ENCODE peak calls at places on chromosomes 11 and 22, in ten cellular contexts. One of them, this sample, is unnamed.

GRCh38 chr11:95519912-95520311 is 269.7 kb downstream of the FAM76B start:
- DNase-seq in T-helper 9 cell: no peak
- DNase-seq in head of caudate nucleus: no peak
- DNase-seq in vagina: no peak
- DNase-seq in stimulated activated CD4-positive, alpha-beta T cell treated with anti-CD3 and anti-CD28 coated beads, Interleukin-1b, Interleukin-23, amount 100 ng/mL, for 4 hours: no peak
- DNase-seq in astrocyte of the spinal cord: no peak
- DNase-seq in CD8-positive, alpha-beta T cell: no peak
- DNase-seq in activated T-helper 1 cell treated with anti-CD3 and anti-CD28 coated beads, Interleukin-12 subunit alpha, Interleukin-12 subunit beta, Interleukin-2, Interleukin-4 antibody, amounts not matched to agents 30 ng/mL and 10 ng/mL and 1 ng/mL, durations not matched to agents 14 hours and 24 hours and 36 hours: no peak
- DNase-seq in non-pigmented ciliary epithelial cell: no peak
- DNase-seq in effector memory CD8-positive, alpha-beta T cell: no peak
- DNase-seq in this sample: no peak

GRCh38 chr11:108048269-108048668 is 39.6 kb downstream of the CUL5 start:
- DNase-seq in T-helper 9 cell: no peak
- DNase-seq in astrocyte of the spinal cord: no peak
- DNase-seq in CD8-positive, alpha-beta T cell: no peak
- DNase-seq in non-pigmented ciliary epithelial cell: no peak
- DNase-seq in stimulated activated CD4-positive, alpha-beta T cell treated with anti-CD3 and anti-CD28 coated beads, Interleukin-1b, Interleukin-23, amount 100 ng/mL, for 4 hours: no peak
- DNase-seq in activated T-helper 1 cell treated with anti-CD3 and anti-CD28 coated beads, Interleukin-12 subunit alpha, Interleukin-12 subunit beta, Interleukin-2, Interleukin-4 antibody, amounts not matched to agents 30 ng/mL and 10 ng/mL and 1 ng/mL, durations not matched to agents 14 hours and 24 hours and 36 hours: no peak
- DNase-seq in effector memory CD8-positive, alpha-beta T cell: no peak
- DNase-seq in head of caudate nucleus: no peak
- DNase-seq in vagina: no peak
- DNase-seq in this sample: no peak

GRCh38 chr11:11555228-11555627 is 66.6 kb downstream of the GALNT18 start:
- DNase-seq in stimulated activated CD4-positive, alpha-beta T cell treated with anti-CD3 and anti-CD28 coated beads, Interleukin-1b, Interleukin-23, amount 100 ng/mL, for 4 hours: no peak
- DNase-seq in CD8-positive, alpha-beta T cell: no peak
- DNase-seq in vagina: no peak
- DNase-seq in non-pigmented ciliary epithelial cell: no peak
- DNase-seq in T-helper 9 cell: no peak
- DNase-seq in astrocyte of the spinal cord: no peak
- DNase-seq in head of caudate nucleus: no peak
- DNase-seq in effector memory CD8-positive, alpha-beta T cell: no peak
- DNase-seq in activated T-helper 1 cell treated with anti-CD3 and anti-CD28 coated beads, Interleukin-12 subunit alpha, Interleukin-12 subunit beta, Interleukin-2, Interleukin-4 antibody, amounts not matched to agents 30 ng/mL and 10 ng/mL and 1 ng/mL, durations not matched to agents 14 hours and 24 hours and 36 hours: no peak
- DNase-seq in this sample: peak

GRCh38 chr22:25748704-25749103 is 6.7 kb downstream of the MYO18B start:
- DNase-seq in head of caudate nucleus: no peak
- DNase-seq in CD8-positive, alpha-beta T cell: no peak
- DNase-seq in stimulated activated CD4-positive, alpha-beta T cell treated with anti-CD3 and anti-CD28 coated beads, Interleukin-1b, Interleukin-23, amount 100 ng/mL, for 4 hours: no peak
- DNase-seq in activated T-helper 1 cell treated with anti-CD3 and anti-CD28 coated beads, Interleukin-12 subunit alpha, Interleukin-12 subunit beta, Interleukin-2, Interleukin-4 antibody, amounts not matched to agents 30 ng/mL and 10 ng/mL and 1 ng/mL, durations not matched to agents 14 hours and 24 hours and 36 hours: no peak
- DNase-seq in non-pigmented ciliary epithelial cell: no peak
- DNase-seq in effector memory CD8-positive, alpha-beta T cell: no peak
- DNase-seq in vagina: no peak
- DNase-seq in astrocyte of the spinal cord: no peak
- DNase-seq in T-helper 9 cell: no peak
- DNase-seq in this sample: no peak

GRCh38 chr11:2541321-2541680 is 96.5 kb downstream of the KCNQ1 start:
- DNase-seq in astrocyte of the spinal cord: no peak
- DNase-seq in T-helper 9 cell: no peak
- DNase-seq in activated T-helper 1 cell treated with anti-CD3 and anti-CD28 coated beads, Interleukin-12 subunit alpha, Interleukin-12 subunit beta, Interleukin-2, Interleukin-4 antibody, amounts not matched to agents 30 ng/mL and 10 ng/mL and 1 ng/mL, durations not matched to agents 14 hours and 24 hours and 36 hours: no peak
- DNase-seq in vagina: no peak
- DNase-seq in stimulated activated CD4-positive, alpha-beta T cell treated with anti-CD3 and anti-CD28 coated beads, Interleukin-1b, Interleukin-23, amount 100 ng/mL, for 4 hours: no peak
- DNase-seq in non-pigmented ciliary epithelial cell: no peak
- DNase-seq in CD8-positive, alpha-beta T cell: no peak
- DNase-seq in head of caudate nucleus: no peak
- DNase-seq in effector memory CD8-positive, alpha-beta T cell: no peak
- DNase-seq in this sample: no peak

GRCh38 chr11:22477312-22477711 is 139.1 kb downstream of the SLC17A6 start:
- DNase-seq in stimulated activated CD4-positive, alpha-beta T cell treated with anti-CD3 and anti-CD28 coated beads, Interleukin-1b, Interleukin-23, amount 100 ng/mL, for 4 hours: no peak
- DNase-seq in effector memory CD8-positive, alpha-beta T cell: no peak
- DNase-seq in head of caudate nucleus: no peak
- DNase-seq in vagina: no peak
- DNase-seq in CD8-positive, alpha-beta T cell: no peak
- DNase-seq in activated T-helper 1 cell treated with anti-CD3 and anti-CD28 coated beads, Interleukin-12 subunit alpha, Interleukin-12 subunit beta, Interleukin-2, Interleukin-4 antibody, amounts not matched to agents 30 ng/mL and 10 ng/mL and 1 ng/mL, durations not matched to agents 14 hours and 24 hours and 36 hours: no peak
- DNase-seq in T-helper 9 cell: no peak
- DNase-seq in non-pigmented ciliary epithelial cell: no peak
- DNase-seq in astrocyte of the spinal cord: no peak
- DNase-seq in this sample: no peak

GRCh38 chr11:15146271-15147003 is 31.7 kb downstream of the INSC start:
- DNase-seq in effector memory CD8-positive, alpha-beta T cell: no peak
- DNase-seq in head of caudate nucleus: no peak
- DNase-seq in stimulated activated CD4-positive, alpha-beta T cell treated with anti-CD3 and anti-CD28 coated beads, Interleukin-1b, Interleukin-23, amount 100 ng/mL, for 4 hours: no peak
- DNase-seq in T-helper 9 cell: no peak
- DNase-seq in CD8-positive, alpha-beta T cell: no peak
- DNase-seq in vagina: peak
- DNase-seq in non-pigmented ciliary epithelial cell: peak
- DNase-seq in activated T-helper 1 cell treated with anti-CD3 and anti-CD28 coated beads, Interleukin-12 subunit alpha, Interleukin-12 subunit beta, Interleukin-2, Interleukin-4 antibody, amounts not matched to agents 30 ng/mL and 10 ng/mL and 1 ng/mL, durations not matched to agents 14 hours and 24 hours and 36 hours: no peak
- DNase-seq in astrocyte of the spinal cord: peak
- DNase-seq in this sample: no peak

GRCh38 chr11:64206457-64207246 is at the start of gene FERMT3:
- DNase-seq in stimulated activated CD4-positive, alpha-beta T cell treated with anti-CD3 and anti-CD28 coated beads, Interleukin-1b, Interleukin-23, amount 100 ng/mL, for 4 hours: peak
- DNase-seq in head of caudate nucleus: no peak
- DNase-seq in effector memory CD8-positive, alpha-beta T cell: peak
- DNase-seq in vagina: no peak
- DNase-seq in non-pigmented ciliary epithelial cell: no peak
- DNase-seq in CD8-positive, alpha-beta T cell: peak
- DNase-seq in astrocyte of the spinal cord: no peak
- DNase-seq in activated T-helper 1 cell treated with anti-CD3 and anti-CD28 coated beads, Interleukin-12 subunit alpha, Interleukin-12 subunit beta, Interleukin-2, Interleukin-4 antibody, amounts not matched to agents 30 ng/mL and 10 ng/mL and 1 ng/mL, durations not matched to agents 14 hours and 24 hours and 36 hours: peak
- DNase-seq in T-helper 9 cell: peak
- DNase-seq in this sample: no peak

This sample was measured in NCI-H2029.